ENCODE peak calls at places on chromosomes 13 and 19, in five cellular contexts. O is heart right ventricle, T is mucosa of descending colon, V is RCC 7860, I is mesenteric fat pad. F is an unnamed sample.

GRCh38 chr19:38073806-38074685 is 150.0 kb downstream of the DPF1 start:
- DNase-seq in V (no peak), I (no peak), T (peak), O (no peak), F (no peak)

GRCh38 chr19:12782174-12782423 is 6.7 kb upstream of the HOOK2 start:
- DNase-seq in T (no peak), V (no peak), O (no peak), I (no peak), F (no peak)

GRCh38 chr13:41696163-41697003 is 239.0 kb downstream of the RGCC start:
- DNase-seq in I (no peak), O (no peak), V (peak), T (no peak), F (peak)

GRCh38 chr13:114128624-114129522 is 3.5 kb downstream of the RASA3 start:
- DNase-seq in I (no peak), T (peak), V (peak), O (peak), F (peak)

GRCh38 chr13:22915442-22916082 is 265.2 kb upstream of the SGCG start:
- DNase-seq in I (no peak), T (peak), O (no peak), V (no peak), F (peak)

GRCh38 chr13:113433391-113433916 is 19.8 kb downstream of the ADPRHL1 start:
- DNase-seq in I (no peak), O (no peak), V (no peak), T (no peak), F (no peak)

GRCh38 chr19:5628919-5629481 is 6.1 kb downstream of the SAFB start:
- DNase-seq in O (no peak), I (no peak), V (no peak), T (no peak), F (no peak)

GRCh38 chr19:47176627-47177090 is 46.0 kb downstream of the SAE1 start:
- DNase-seq in I (no peak), T (no peak), V (no peak), O (peak), F (peak)

GRCh38 chr13:106573279-106573831 is 5.4 kb upstream of the ARGLU1 start:
- DNase-seq in I (no peak), O (no peak), V (no peak), T (no peak), F (no peak)

GRCh38 chr19:29323972-29324680 is 111.2 kb upstream of the UQCRFS1 start:
- DNase-seq in I (no peak), V (no peak), T (no peak), O (no peak), F (no peak)

GRCh38 chr19:8361921-8362793 is 1.8 kb upstream of the ANGPTL4 start:
- DNase-seq in V (peak), I (peak), T (peak), O (peak), F (peak)

GRCh38 chr19:46691104-46691503 is 25.8 kb downstream of the PRKD2 start:
- DNase-seq in V (no peak), T (no peak), I (no peak), O (no peak), F (no peak)

GRCh38 chr13:102033719-102034446 is 368.0 kb downstream of the FGF14 start:
- DNase-seq in O (no peak), T (no peak), I (no peak), V (no peak), F (peak)

GRCh38 chr19:10432736-10433130 is 12.4 kb downstream of the PDE4A start:
- DNase-seq in I (no peak), T (no peak), O (no peak), V (no peak), F (no peak)

GRCh38 chr19:53272044-53272443 is 4.5 kb upstream of the VN1R4 start:
- DNase-seq in I (no peak), V (no peak), O (no peak), T (no peak), F (no peak)

GRCh38 chr13:102461302-102461701 is 59.5 kb upstream of the FGF14 start:
- DNase-seq in I (no peak), T (no peak), O (no peak), V (no peak), F (no peak)

GRCh38 chr13:79226938-79227337 is 179.1 kb downstream of the RBM26 start:
- DNase-seq in V (no peak), T (no peak), O (no peak), I (no peak), F (no peak)

GRCh38 chr13:105341758-105342157 is 1193.7 kb downstream of the EFNB2 start:
- DNase-seq in O (no peak), I (no peak), V (no peak), T (no peak), F (no peak)

GRCh38 chr13:110834572-110834971 is 80.3 kb downstream of the ANKRD10 start:
- DNase-seq in V (no peak), O (no peak), I (no peak), T (no peak), F (no peak)

F was measured in kidney epithelial cell.